ENCODE peak calls at places on chromosome 2, in six cellular contexts. One of them, this sample, is unnamed.

GRCh38 chr2:237517990-237518389 is 30.9 kb downstream of the MLPH start:
- DNase-seq in activated T-cell treated with anti-CD3 and anti-CD28 coated beads, Interleukin-2, amount 50 U/mL, for 72 hours: no peak
- DNase-seq in SJSA1: no peak
- DNase-seq in RCC 7860: no peak
- DNase-seq in GM18507: no peak
- DNase-seq in Kasumi-1: no peak
- DNase-seq in this sample: no peak

GRCh38 chr2:239303711-239304532 is 96.9 kb downstream of the HDAC4 start:
- DNase-seq in Kasumi-1: no peak
- DNase-seq in SJSA1: no peak
- DNase-seq in RCC 7860: no peak
- DNase-seq in activated T-cell treated with anti-CD3 and anti-CD28 coated beads, Interleukin-2, amount 50 U/mL, for 72 hours: peak; percentile 59
- DNase-seq in GM18507: no peak
- DNase-seq in this sample: no peak

GRCh38 chr2:207230261-207231105 is 64.7 kb upstream of the KLF7 start:
- DNase-seq in Kasumi-1: peak; percentile 13
- DNase-seq in GM18507: no peak
- DNase-seq in SJSA1: no peak
- DNase-seq in RCC 7860: no peak
- DNase-seq in activated T-cell treated with anti-CD3 and anti-CD28 coated beads, Interleukin-2, amount 50 U/mL, for 72 hours: no peak
- DNase-seq in this sample: no peak

GRCh38 chr2:231800493-231801091 is 14.3 kb downstream of the COPS7B start:
- DNase-seq in RCC 7860: peak; percentile 6
- DNase-seq in SJSA1: peak; percentile 55
- DNase-seq in GM18507: no peak
- DNase-seq in Kasumi-1: peak; percentile 10
- DNase-seq in activated T-cell treated with anti-CD3 and anti-CD28 coated beads, Interleukin-2, amount 50 U/mL, for 72 hours: peak; percentile 58
- DNase-seq in this sample: peak; percentile 55

GRCh38 chr2:43478423-43479086 is 117.3 kb downstream of the THADA start:
- DNase-seq in RCC 7860: no peak
- DNase-seq in GM18507: no peak
- DNase-seq in activated T-cell treated with anti-CD3 and anti-CD28 coated beads, Interleukin-2, amount 50 U/mL, for 72 hours: no peak
- DNase-seq in Kasumi-1: no peak
- DNase-seq in SJSA1: no peak
- DNase-seq in this sample: no peak

GRCh38 chr2:239186958-239187357 is 213.9 kb downstream of the HDAC4 start:
- DNase-seq in activated T-cell treated with anti-CD3 and anti-CD28 coated beads, Interleukin-2, amount 50 U/mL, for 72 hours: no peak
- DNase-seq in SJSA1: peak; percentile 22
- DNase-seq in GM18507: no peak
- DNase-seq in Kasumi-1: no peak
- DNase-seq in RCC 7860: no peak
- DNase-seq in this sample: no peak

GRCh38 chr2:131659168-131659572 is 131.5 kb downstream of the CCDC74A start:
- DNase-seq in activated T-cell treated with anti-CD3 and anti-CD28 coated beads, Interleukin-2, amount 50 U/mL, for 72 hours: no peak
- DNase-seq in RCC 7860: no peak
- DNase-seq in Kasumi-1: no peak
- DNase-seq in SJSA1: no peak
- DNase-seq in GM18507: no peak
- DNase-seq in this sample: no peak

GRCh38 chr2:37852585-37853014 is 72.5 kb upstream of the RMDN2 start:
- DNase-seq in SJSA1: no peak
- DNase-seq in RCC 7860: no peak
- DNase-seq in Kasumi-1: no peak
- DNase-seq in activated T-cell treated with anti-CD3 and anti-CD28 coated beads, Interleukin-2, amount 50 U/mL, for 72 hours: no peak
- DNase-seq in GM18507: no peak
- DNase-seq in this sample: no peak

GRCh38 chr2:57575703-57576268 is 470.8 kb upstream of the VRK2 start:
- DNase-seq in SJSA1: no peak
- DNase-seq in GM18507: no peak
- DNase-seq in RCC 7860: no peak
- DNase-seq in Kasumi-1: no peak
- DNase-seq in activated T-cell treated with anti-CD3 and anti-CD28 coated beads, Interleukin-2, amount 50 U/mL, for 72 hours: no peak
- DNase-seq in this sample: no peak

GRCh38 chr2:36655456-36655855 is 41.1 kb upstream of the VIT start:
- DNase-seq in Kasumi-1: no peak
- DNase-seq in activated T-cell treated with anti-CD3 and anti-CD28 coated beads, Interleukin-2, amount 50 U/mL, for 72 hours: no peak
- DNase-seq in SJSA1: peak; percentile 80
- DNase-seq in GM18507: no peak
- DNase-seq in RCC 7860: no peak
- DNase-seq in this sample: peak; percentile 88

GRCh38 chr2:105502625-105503334 is 103.9 kb upstream of the FHL2 start:
- DNase-seq in activated T-cell treated with anti-CD3 and anti-CD28 coated beads, Interleukin-2, amount 50 U/mL, for 72 hours: no peak
- DNase-seq in SJSA1: no peak
- DNase-seq in GM18507: no peak
- DNase-seq in Kasumi-1: no peak
- DNase-seq in RCC 7860: no peak
- DNase-seq in this sample: no peak

GRCh38 chr2:115277366-115277765 is 834.9 kb downstream of the DPP10 start:
- DNase-seq in GM18507: no peak
- DNase-seq in activated T-cell treated with anti-CD3 and anti-CD28 coated beads, Interleukin-2, amount 50 U/mL, for 72 hours: no peak
- DNase-seq in SJSA1: no peak
- DNase-seq in Kasumi-1: no peak
- DNase-seq in RCC 7860: no peak
- DNase-seq in this sample: no peak

GRCh38 chr2:28716265-28716865 is 35.3 kb upstream of the PPP1CB start:
- DNase-seq in SJSA1: peak; percentile 79
- DNase-seq in RCC 7860: peak; percentile 95
- DNase-seq in GM18507: no peak
- DNase-seq in activated T-cell treated with anti-CD3 and anti-CD28 coated beads, Interleukin-2, amount 50 U/mL, for 72 hours: peak; percentile 7
- DNase-seq in Kasumi-1: peak; percentile 68
- DNase-seq in this sample: peak; percentile 96

GRCh38 chr2:160210599-160211138 is 10.6 kb upstream of the ITGB6 start:
- DNase-seq in Kasumi-1: peak; percentile 88
- DNase-seq in GM18507: peak; percentile 57
- DNase-seq in RCC 7860: peak; percentile 65
- DNase-seq in SJSA1: peak; percentile 67
- DNase-seq in activated T-cell treated with anti-CD3 and anti-CD28 coated beads, Interleukin-2, amount 50 U/mL, for 72 hours: peak; percentile 79
- DNase-seq in this sample: peak; percentile 84

GRCh38 chr2:197089659-197090058 is 163.2 kb upstream of the PGAP1 start:
- DNase-seq in activated T-cell treated with anti-CD3 and anti-CD28 coated beads, Interleukin-2, amount 50 U/mL, for 72 hours: no peak
- DNase-seq in Kasumi-1: no peak
- DNase-seq in SJSA1: no peak
- DNase-seq in RCC 7860: no peak
- DNase-seq in GM18507: no peak
- DNase-seq in this sample: no peak

GRCh38 chr2:95552911-95553310 is 38.9 kb upstream of the TRIM43 start:
- DNase-seq in Kasumi-1: no peak
- DNase-seq in RCC 7860: no peak
- DNase-seq in GM18507: no peak
- DNase-seq in activated T-cell treated with anti-CD3 and anti-CD28 coated beads, Interleukin-2, amount 50 U/mL, for 72 hours: no peak
- DNase-seq in SJSA1: no peak
- DNase-seq in this sample: no peak

GRCh38 chr2:215983581-215984351 is 29.6 kb downstream of the MREG start:
- DNase-seq in SJSA1: no peak
- DNase-seq in Kasumi-1: no peak
- DNase-seq in activated T-cell treated with anti-CD3 and anti-CD28 coated beads, Interleukin-2, amount 50 U/mL, for 72 hours: no peak
- DNase-seq in GM18507: no peak
- DNase-seq in RCC 7860: no peak
- DNase-seq in this sample: no peak

GRCh38 chr2:237733677-237734300 is 64.8 kb upstream of the RBM44 start:
- DNase-seq in Kasumi-1: no peak
- DNase-seq in SJSA1: peak; percentile 41
- DNase-seq in RCC 7860: no peak
- DNase-seq in GM18507: no peak
- DNase-seq in activated T-cell treated with anti-CD3 and anti-CD28 coated beads, Interleukin-2, amount 50 U/mL, for 72 hours: no peak
- DNase-seq in this sample: no peak

GRCh38 chr2:208872591-208872990 is 466.0 kb downstream of the PTH2R start:
- DNase-seq in RCC 7860: no peak
- DNase-seq in SJSA1: no peak
- DNase-seq in activated T-cell treated with anti-CD3 and anti-CD28 coated beads, Interleukin-2, amount 50 U/mL, for 72 hours: no peak
- DNase-seq in GM18507: no peak
- DNase-seq in Kasumi-1: no peak
- DNase-seq in this sample: no peak

GRCh38 chr2:240457223-240458043 is 22.0 kb downstream of the GPC1 start:
- DNase-seq in GM18507: no peak
- DNase-seq in RCC 7860: no peak
- DNase-seq in Kasumi-1: no peak
- DNase-seq in activated T-cell treated with anti-CD3 and anti-CD28 coated beads, Interleukin-2, amount 50 U/mL, for 72 hours: no peak
- DNase-seq in SJSA1: no peak
- DNase-seq in this sample: no peak